ENCODE peak calls at places on chromosome 15, in nine cellular contexts. One of them, this sample, is unnamed.

GRCh38 chr15:85120351-85121113 is 138.9 kb downstream of the PDE8A start:
- DNase-seq in A549: no peak
- DNase-seq in mesothelial cell of epicardium: no peak
- DNase-seq in astrocyte: no peak
- DNase-seq in adrenal gland: peak
- DNase-seq in cardiac fibroblast: no peak
- DNase-seq in endodermal cell: no peak
- DNase-seq in GM20000: no peak
- DNase-seq in AG09319: no peak
- DNase-seq in this sample: no peak

GRCh38 chr15:49558924-49559323 is 61.7 kb downstream of the FAM227B start:
- DNase-seq in endodermal cell: no peak
- DNase-seq in mesothelial cell of epicardium: no peak
- DNase-seq in astrocyte: no peak
- DNase-seq in GM20000: no peak
- DNase-seq in A549: no peak
- DNase-seq in AG09319: no peak
- DNase-seq in adrenal gland: no peak
- DNase-seq in cardiac fibroblast: peak
- DNase-seq in this sample: no peak

GRCh38 chr15:85625431-85625830 is 169.3 kb downstream of the KLHL25 start:
- DNase-seq in A549: no peak
- DNase-seq in endodermal cell: no peak
- DNase-seq in GM20000: no peak
- DNase-seq in astrocyte: no peak
- DNase-seq in AG09319: no peak
- DNase-seq in mesothelial cell of epicardium: no peak
- DNase-seq in adrenal gland: no peak
- DNase-seq in cardiac fibroblast: no peak
- DNase-seq in this sample: no peak

GRCh38 chr15:89090791-89091666 is 2.8 kb downstream of the ABHD2 start:
- DNase-seq in adrenal gland: peak
- DNase-seq in endodermal cell: no peak
- DNase-seq in cardiac fibroblast: peak
- DNase-seq in A549: peak
- DNase-seq in GM20000: peak
- DNase-seq in AG09319: peak
- DNase-seq in mesothelial cell of epicardium: no peak
- DNase-seq in astrocyte: peak
- DNase-seq in this sample: no peak

GRCh38 chr15:68820205-68820588 is 498 bp downstream of the ANP32A start:
- DNase-seq in AG09319: no peak
- DNase-seq in GM20000: peak
- DNase-seq in A549: peak
- DNase-seq in endodermal cell: peak
- DNase-seq in astrocyte: no peak
- DNase-seq in mesothelial cell of epicardium: no peak
- DNase-seq in cardiac fibroblast: no peak
- DNase-seq in adrenal gland: peak
- DNase-seq in this sample: peak

GRCh38 chr15:23401627-23402026 is 45.4 kb downstream of the GOLGA6L2 start:
- DNase-seq in adrenal gland: no peak
- DNase-seq in A549: no peak
- DNase-seq in GM20000: no peak
- DNase-seq in astrocyte: no peak
- DNase-seq in AG09319: no peak
- DNase-seq in cardiac fibroblast: no peak
- DNase-seq in mesothelial cell of epicardium: no peak
- DNase-seq in endodermal cell: no peak
- DNase-seq in this sample: no peak

GRCh38 chr15:44068346-44068745 is 126.7 kb downstream of the FRMD5 start:
- DNase-seq in cardiac fibroblast: no peak
- DNase-seq in adrenal gland: no peak
- DNase-seq in endodermal cell: no peak
- DNase-seq in astrocyte: no peak
- DNase-seq in mesothelial cell of epicardium: no peak
- DNase-seq in A549: no peak
- DNase-seq in GM20000: no peak
- DNase-seq in AG09319: no peak
- DNase-seq in this sample: no peak

GRCh38 chr15:99134317-99134821 is 29.5 kb downstream of the SYNM start:
- DNase-seq in cardiac fibroblast: no peak
- DNase-seq in astrocyte: no peak
- DNase-seq in adrenal gland: peak
- DNase-seq in GM20000: no peak
- DNase-seq in A549: no peak
- DNase-seq in AG09319: no peak
- DNase-seq in mesothelial cell of epicardium: no peak
- DNase-seq in endodermal cell: peak
- DNase-seq in this sample: no peak

GRCh38 chr15:49155110-49155833 is at the start of gene COPS2:
- DNase-seq in astrocyte: peak
- DNase-seq in A549: peak
- DNase-seq in endodermal cell: peak
- DNase-seq in mesothelial cell of epicardium: peak
- DNase-seq in cardiac fibroblast: peak
- DNase-seq in adrenal gland: peak
- DNase-seq in GM20000: peak
- DNase-seq in AG09319: peak
- DNase-seq in this sample: peak

GRCh38 chr15:61146643-61147230 is 82.4 kb downstream of the RORA start:
- DNase-seq in astrocyte: no peak
- DNase-seq in mesothelial cell of epicardium: no peak
- DNase-seq in cardiac fibroblast: no peak
- DNase-seq in AG09319: no peak
- DNase-seq in endodermal cell: peak
- DNase-seq in adrenal gland: no peak
- DNase-seq in A549: no peak
- DNase-seq in GM20000: no peak
- DNase-seq in this sample: no peak

GRCh38 chr15:67171471-67171870 is 83.0 kb downstream of the AAGAB start:
- DNase-seq in cardiac fibroblast: no peak
- DNase-seq in endodermal cell: no peak
- DNase-seq in AG09319: no peak
- DNase-seq in astrocyte: no peak
- DNase-seq in adrenal gland: no peak
- DNase-seq in mesothelial cell of epicardium: no peak
- DNase-seq in A549: no peak
- DNase-seq in GM20000: no peak
- DNase-seq in this sample: no peak

GRCh38 chr15:50685191-50685975 is 1.2 kb downstream of the TRPM7 start:
- DNase-seq in A549: no peak
- DNase-seq in cardiac fibroblast: peak
- DNase-seq in GM20000: peak
- DNase-seq in astrocyte: no peak
- DNase-seq in mesothelial cell of epicardium: no peak
- DNase-seq in endodermal cell: no peak
- DNase-seq in AG09319: no peak
- DNase-seq in adrenal gland: no peak
- DNase-seq in this sample: no peak

GRCh38 chr15:48440084-48440483 is 108.9 kb downstream of the DUT start:
- DNase-seq in mesothelial cell of epicardium: no peak
- DNase-seq in astrocyte: peak
- DNase-seq in AG09319: peak
- DNase-seq in A549: no peak
- DNase-seq in GM20000: no peak
- DNase-seq in cardiac fibroblast: peak
- DNase-seq in endodermal cell: peak
- DNase-seq in adrenal gland: peak
- DNase-seq in this sample: no peak

GRCh38 chr15:62262305-62262941 is 97.3 kb upstream of the C2CD4B start:
- DNase-seq in endodermal cell: no peak
- DNase-seq in cardiac fibroblast: peak
- DNase-seq in mesothelial cell of epicardium: no peak
- DNase-seq in AG09319: no peak
- DNase-seq in GM20000: no peak
- DNase-seq in astrocyte: no peak
- DNase-seq in A549: no peak
- DNase-seq in adrenal gland: no peak
- DNase-seq in this sample: no peak

GRCh38 chr15:91593081-91593480 is 260.4 kb upstream of the SLCO3A1 start:
- DNase-seq in adrenal gland: no peak
- DNase-seq in cardiac fibroblast: peak
- DNase-seq in endodermal cell: no peak
- DNase-seq in AG09319: no peak
- DNase-seq in mesothelial cell of epicardium: no peak
- DNase-seq in astrocyte: peak
- DNase-seq in A549: no peak
- DNase-seq in GM20000: no peak
- DNase-seq in this sample: no peak

GRCh38 chr15:78109156-78109555 is 16.8 kb downstream of the SH2D7 start:
- DNase-seq in mesothelial cell of epicardium: no peak
- DNase-seq in A549: no peak
- DNase-seq in GM20000: no peak
- DNase-seq in AG09319: no peak
- DNase-seq in adrenal gland: no peak
- DNase-seq in cardiac fibroblast: no peak
- DNase-seq in endodermal cell: no peak
- DNase-seq in astrocyte: no peak
- DNase-seq in this sample: no peak

GRCh38 chr15:43505723-43506122 is 11.7 kb upstream of the MAP1A start:
- DNase-seq in mesothelial cell of epicardium: no peak
- DNase-seq in GM20000: no peak
- DNase-seq in endodermal cell: no peak
- DNase-seq in A549: no peak
- DNase-seq in astrocyte: peak
- DNase-seq in adrenal gland: peak
- DNase-seq in cardiac fibroblast: peak
- DNase-seq in AG09319: peak
- DNase-seq in this sample: no peak

GRCh38 chr15:51274956-51275355 is 63.4 kb downstream of the CYP19A1 start:
- DNase-seq in astrocyte: no peak
- DNase-seq in GM20000: no peak
- DNase-seq in A549: no peak
- DNase-seq in mesothelial cell of epicardium: no peak
- DNase-seq in cardiac fibroblast: no peak
- DNase-seq in endodermal cell: no peak
- DNase-seq in adrenal gland: no peak
- DNase-seq in AG09319: no peak
- DNase-seq in this sample: no peak

GRCh38 chr15:19987389-19988048 is 554.1 kb downstream of the GOLGA6L6 start:
- DNase-seq in cardiac fibroblast: no peak
- DNase-seq in GM20000: no peak
- DNase-seq in A549: no peak
- DNase-seq in adrenal gland: no peak
- DNase-seq in mesothelial cell of epicardium: no peak
- DNase-seq in astrocyte: no peak
- DNase-seq in endodermal cell: peak
- DNase-seq in AG09319: no peak
- DNase-seq in this sample: no peak

DNA sequence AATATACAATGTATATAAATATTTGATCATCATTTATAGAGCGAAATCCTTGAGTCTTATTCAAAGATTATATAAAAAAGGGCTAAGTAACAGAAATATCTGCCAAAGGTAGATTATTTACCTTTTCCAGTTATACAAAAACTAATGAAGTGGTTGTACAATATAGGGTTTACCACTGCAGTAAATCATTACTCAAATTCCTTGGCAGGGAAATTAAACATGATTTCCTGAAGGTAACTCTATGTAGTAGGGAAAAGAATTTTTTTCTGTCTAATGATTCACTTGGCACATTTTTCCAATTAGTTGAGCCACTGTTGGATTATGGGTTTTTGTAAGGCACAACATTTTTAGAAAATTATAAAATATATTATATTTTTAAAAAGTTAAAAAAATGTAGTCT is 129.6 kb downstream of the NR2F2 start:
- DNase-seq in cardiac fibroblast: no peak
- DNase-seq in adrenal gland: no peak
- DNase-seq in GM20000: no peak
- DNase-seq in AG09319: no peak
- DNase-seq in A549: no peak
- DNase-seq in mesothelial cell of epicardium: no peak
- DNase-seq in endodermal cell: no peak
- DNase-seq in astrocyte: no peak
- DNase-seq in this sample: no peak
- TF ChIP-seq CTCF in cardiac fibroblast: no peak
- TF ChIP-seq CTCF in adrenal gland: no peak
- TF ChIP-seq CTCF in GM20000: no peak
- TF ChIP-seq CTCF in AG09319: no peak
- TF ChIP-seq CTCF in A549: no peak
- TF ChIP-seq CTCF in mesothelial cell of epicardium: no peak
- TF ChIP-seq CTCF in endodermal cell: no peak
- TF ChIP-seq CTCF in astrocyte: no peak
- TF ChIP-seq CTCF in this sample: no peak

GRCh38 chr15:39717134-39717533 is 65.5 kb downstream of the FSIP1 start:
- DNase-seq in endodermal cell: no peak
- DNase-seq in cardiac fibroblast: no peak
- DNase-seq in mesothelial cell of epicardium: no peak
- DNase-seq in GM20000: no peak
- DNase-seq in astrocyte: no peak
- DNase-seq in adrenal gland: no peak
- DNase-seq in A549: no peak
- DNase-seq in AG09319: no peak
- DNase-seq in this sample: no peak
- TF ChIP-seq CTCF in endodermal cell: no peak
- TF ChIP-seq CTCF in cardiac fibroblast: no peak
- TF ChIP-seq CTCF in mesothelial cell of epicardium: no peak
- TF ChIP-seq CTCF in GM20000: no peak
- TF ChIP-seq CTCF in astrocyte: no peak
- TF ChIP-seq CTCF in adrenal gland: no peak
- TF ChIP-seq CTCF in A549: no peak
- TF ChIP-seq CTCF in AG09319: no peak
- TF ChIP-seq CTCF in this sample: no peak

DNA sequence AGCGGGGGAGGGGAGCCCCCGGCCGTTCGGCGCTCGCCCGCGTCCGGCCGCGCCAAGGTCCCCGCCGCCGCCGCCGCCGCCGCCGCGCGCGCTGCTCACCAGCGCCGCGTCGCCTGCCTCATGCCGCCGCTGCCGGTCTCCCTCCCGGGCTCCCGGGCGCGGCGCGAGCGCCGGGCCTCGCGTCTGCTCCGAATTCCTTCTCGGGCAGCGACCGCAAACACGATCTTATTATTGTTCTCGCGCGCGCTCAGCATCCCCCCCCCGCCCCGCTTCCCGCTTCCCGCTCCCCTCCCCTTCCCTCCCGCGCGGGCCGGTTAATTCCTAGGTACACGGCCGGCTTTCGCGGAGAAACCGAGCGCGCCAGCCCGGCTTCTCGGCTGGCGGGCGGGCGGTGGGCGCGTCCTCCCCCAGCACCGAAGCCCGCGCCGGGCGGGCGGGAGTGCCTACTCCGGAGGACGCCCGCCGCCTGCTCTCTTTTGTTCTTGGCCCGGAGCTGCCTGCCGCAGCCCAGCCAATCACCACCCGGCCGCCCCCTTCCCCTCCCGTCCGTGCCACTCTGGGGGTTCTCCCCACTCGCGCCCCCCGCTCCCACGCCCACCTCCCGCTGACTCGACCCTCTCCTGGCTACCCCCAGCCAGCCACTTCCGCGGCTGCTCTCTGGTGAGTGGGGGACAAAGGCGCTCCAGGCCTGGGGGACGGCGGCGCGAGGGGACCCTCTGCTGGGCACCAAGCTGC is at the start of gene HDGFL3:
- DNase-seq in AG09319: no peak
- DNase-seq in endodermal cell: peak
- DNase-seq in cardiac fibroblast: peak
- DNase-seq in astrocyte: peak
- DNase-seq in GM20000: peak
- DNase-seq in adrenal gland: peak
- DNase-seq in A549: peak
- DNase-seq in mesothelial cell of epicardium: peak
- DNase-seq in this sample: peak
- TF ChIP-seq CTCF in AG09319: peak
- TF ChIP-seq CTCF in endodermal cell: peak
- TF ChIP-seq CTCF in cardiac fibroblast: no peak
- TF ChIP-seq CTCF in astrocyte: no peak
- TF ChIP-seq CTCF in GM20000: no peak
- TF ChIP-seq CTCF in adrenal gland: peak
- TF ChIP-seq CTCF in A549: peak
- TF ChIP-seq CTCF in mesothelial cell of epicardium: no peak
- TF ChIP-seq CTCF in this sample: no peak

GRCh38 chr15:36814708-36815107 is 235.3 kb downstream of the CDIN1 start:
- DNase-seq in mesothelial cell of epicardium: no peak
- DNase-seq in endodermal cell: no peak
- DNase-seq in A549: peak
- DNase-seq in astrocyte: no peak
- DNase-seq in AG09319: no peak
- DNase-seq in adrenal gland: peak
- DNase-seq in cardiac fibroblast: no peak
- DNase-seq in GM20000: no peak
- DNase-seq in this sample: no peak
- TF ChIP-seq CTCF in mesothelial cell of epicardium: no peak
- TF ChIP-seq CTCF in endodermal cell: no peak
- TF ChIP-seq CTCF in A549: no peak
- TF ChIP-seq CTCF in astrocyte: no peak
- TF ChIP-seq CTCF in AG09319: no peak
- TF ChIP-seq CTCF in adrenal gland: no peak
- TF ChIP-seq CTCF in cardiac fibroblast: no peak
- TF ChIP-seq CTCF in GM20000: no peak
- TF ChIP-seq CTCF in this sample: no peak

This sample was measured in endothelial cell.